ENCODE peak calls at places on chromosomes 11 and 22, in nine cellular contexts. E, R, J, D, T, C, K, V and F are unnamed samples.

GRCh38 chr22:21079493-21079892 is 33.7 kb downstream of the LRRC74B start:
- DNase-seq in J (no peak), T (no peak), E (no peak), D (no peak), C (no peak), V (no peak), R (no peak), K (no peak), F (no peak)

GRCh38 chr11:22659783-22660182 is 6.6 kb upstream of the GAS2 start:
- DNase-seq in T (no peak), R (no peak), V (no peak), E (no peak), C (no peak), J (no peak), D (no peak), K (no peak), F (no peak)

GRCh38 chr11:69504127-69504526 is 22.7 kb downstream of the LINC01488 start:
- DNase-seq in D (peak), C (no peak), K (no peak), T (no peak), V (no peak), E (no peak), R (no peak), J (no peak), F (no peak)

GRCh38 chr11:59556115-59556882 is 45.0 kb downstream of the OR4D9 start:
- DNase-seq in J (peak), D (no peak), R (peak), C (peak), K (peak), T (peak), E (peak), V (peak), F (peak)

GRCh38 chr22:48396785-48397530 is 1430.7 kb downstream of the BRD1 start:
- DNase-seq in C (no peak), J (no peak), V (no peak), E (no peak), K (no peak), R (no peak), T (no peak), D (no peak), F (no peak)

GRCh38 chr11:34789196-34789834 is 126.9 kb downstream of the APIP start:
- DNase-seq in V (no peak), T (no peak), E (no peak), D (no peak), J (no peak), R (no peak), C (no peak), K (no peak), F (no peak)

GRCh38 chr11:65987336-65987735 is 14.6 kb downstream of the EIF1AD start:
- DNase-seq in T (no peak), K (no peak), D (no peak), R (no peak), C (no peak), E (no peak), J (no peak), V (no peak), F (no peak)

GRCh38 chr11:95831198-95831883 is 41.0 kb downstream of the CEP57 start:
- DNase-seq in T (no peak), E (peak), K (no peak), D (no peak), R (no peak), C (no peak), V (no peak), J (no peak), F (no peak)

GRCh38 chr22:45645150-45645525 is 26.5 kb upstream of the ATXN10 start:
- DNase-seq in R (no peak), C (no peak), V (no peak), T (no peak), J (no peak), E (no peak), K (no peak), D (no peak), F (no peak)

GRCh38 chr11:65719887-65720236 is 736 bp downstream of the RNASEH2C start:
- DNase-seq in R (no peak), D (peak), K (peak), V (peak), E (peak), J (peak), C (peak), T (no peak), F (no peak)

GRCh38 chr11:58286249-58286648 is 18.2 kb upstream of the OR10W1 start:
- DNase-seq in T (no peak), C (peak), J (no peak), R (no peak), E (peak), K (peak), V (peak), D (no peak), F (no peak)

GRCh38 chr11:125418396-125418795 is 77.7 kb downstream of the FEZ1 start:
- DNase-seq in K (no peak), V (no peak), C (no peak), R (no peak), J (no peak), D (no peak), E (no peak), T (no peak), F (no peak)

GRCh38 chr11:35158371-35159081 is 19.6 kb downstream of the CD44 start:
- DNase-seq in R (no peak), E (peak), D (no peak), J (no peak), V (no peak), T (no peak), C (no peak), K (no peak), F (no peak)

GRCh38 chr22:31647921-31648320 is 14.1 kb downstream of the PISD start:
- DNase-seq in V (no peak), K (no peak), D (no peak), J (no peak), T (no peak), C (no peak), R (no peak), E (no peak), F (no peak)

GRCh38 chr11:118263694-118264567 is at the start of gene MPZL2:
- DNase-seq in R (peak), D (peak), K (peak), C (peak), V (no peak), J (peak), T (peak), E (no peak), F (peak)

GRCh38 chr11:27039873-27040272 is 742 bp upstream of the BBOX1 start:
- DNase-seq in V (no peak), R (no peak), C (no peak), E (no peak), J (no peak), D (no peak), T (no peak), K (no peak), F (no peak)
- TF ChIP-seq CTCF in V (no peak), R (no peak), C (no peak), E (no peak), J (no peak), D (no peak), T (no peak), K (peak), F (no peak)

GRCh38 chr11:8180469-8180868 is 11.6 kb upstream of the RIC3 start:
- DNase-seq in R (no peak), J (no peak), K (no peak), E (no peak), C (no peak), T (no peak), V (no peak), D (no peak), F (no peak)
- TF ChIP-seq CTCF in R (no peak), J (no peak), K (no peak), E (no peak), C (no peak), T (no peak), V (no peak), D (no peak), F (no peak)

DNA sequence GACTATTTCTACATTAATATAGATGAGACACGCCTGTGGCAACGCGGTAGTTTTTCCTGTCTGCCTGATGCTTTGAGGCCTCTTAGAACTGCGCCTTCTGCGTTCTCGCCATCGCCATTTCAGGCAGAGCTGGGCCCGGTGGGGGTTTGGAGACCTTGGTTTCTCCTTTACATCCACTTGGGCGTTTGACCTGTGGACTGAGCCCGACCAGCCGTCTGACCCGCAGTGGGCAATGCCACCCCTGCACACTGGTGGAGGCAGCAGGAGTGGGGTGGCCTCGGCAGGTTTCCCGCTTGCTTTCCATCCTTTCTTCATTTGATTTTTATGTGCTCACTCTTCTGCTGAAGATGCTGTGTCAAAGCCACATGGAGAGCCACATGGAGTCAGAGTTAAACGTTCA is 130.4 kb downstream of the TBC1D22A start:
- DNase-seq in T (no peak), E (no peak), V (no peak), R (no peak), J (no peak), D (peak), C (no peak), K (no peak), F (no peak)
- TF ChIP-seq CTCF in T (no peak), E (no peak), V (no peak), R (no peak), J (no peak), D (no peak), C (no peak), K (no peak), F (no peak)

GRCh38 chr22:38305481-38306448 is 11.5 kb downstream of the CSNK1E start:
- DNase-seq in C (peak), R (no peak), E (peak), D (no peak), V (peak), K (peak), J (no peak), T (no peak), F (no peak)
- TF ChIP-seq CTCF in C (peak), R (no peak), E (no peak), D (no peak), V (peak), K (peak), J (no peak), T (no peak), F (no peak)

GRCh38 chr11:102794382-102794781 is 3.6 kb downstream of the MMP1 start:
- DNase-seq in E (no peak), V (peak), R (no peak), D (no peak), T (no peak), C (peak), K (peak), J (no peak), F (no peak)
- TF ChIP-seq CTCF in E (peak), V (peak), R (no peak), D (peak), T (no peak), C (peak), K (peak), J (peak), F (peak)

DNA sequence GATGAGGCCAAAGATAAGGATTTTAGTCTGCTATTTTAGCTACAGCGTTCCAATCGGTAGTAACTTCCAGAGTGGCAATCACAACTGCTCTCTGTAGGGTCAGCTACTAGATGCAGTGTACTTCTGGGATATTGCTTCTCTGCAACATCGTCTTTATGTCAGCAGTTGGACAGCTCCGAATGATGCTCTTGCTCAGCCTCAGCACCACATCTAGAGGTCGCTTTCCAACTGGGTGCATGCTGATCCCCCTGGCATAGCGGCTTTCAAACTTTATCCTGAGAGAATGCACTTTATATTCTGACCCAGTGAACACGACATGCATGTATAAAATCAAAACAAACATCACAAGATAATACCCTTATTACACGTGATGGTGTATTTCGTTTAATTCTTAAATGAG is 219.6 kb downstream of the C11orf87 start:
- DNase-seq in K (peak), T (no peak), R (no peak), V (peak), D (no peak), J (no peak), C (peak), E (peak), F (no peak)
- TF ChIP-seq CTCF in K (peak), T (peak), R (no peak), V (no peak), D (no peak), J (no peak), C (no peak), E (no peak), F (peak)

GRCh38 chr22:19501897-19502447 is 22.2 kb downstream of the CLDN5 start:
- DNase-seq in J (no peak), V (no peak), C (no peak), K (no peak), R (no peak), E (no peak), T (no peak), D (no peak), F (no peak)

GRCh38 chr22:19503367-19503766 is 20.8 kb downstream of the CLDN5 start:
- DNase-seq in C (no peak), K (no peak), D (no peak), T (no peak), R (no peak), V (no peak), J (no peak), E (no peak), F (no peak)

GRCh38 chr22:19504900-19505734 is 19.1 kb downstream of the CLDN5 start:
- DNase-seq in E (no peak), D (peak), V (no peak), T (no peak), C (no peak), J (no peak), R (no peak), K (no peak), F (no peak)

GRCh38 chr22:19505735-19506126 is 18.5 kb downstream of the CLDN5 start:
- DNase-seq in T (no peak), E (no peak), K (no peak), V (no peak), R (no peak), J (no peak), C (no peak), D (peak), F (no peak)

GRCh38 chr22:19503869-19504268 is 20.3 kb downstream of the CLDN5 start:
- DNase-seq in R (no peak), V (no peak), J (peak), C (no peak), T (no peak), K (peak), E (no peak), D (peak), F (peak)
- TF ChIP-seq CTCF in R (no peak), V (no peak), J (peak), C (no peak), T (no peak), K (no peak), E (no peak), D (no peak), F (no peak)

DNA sequence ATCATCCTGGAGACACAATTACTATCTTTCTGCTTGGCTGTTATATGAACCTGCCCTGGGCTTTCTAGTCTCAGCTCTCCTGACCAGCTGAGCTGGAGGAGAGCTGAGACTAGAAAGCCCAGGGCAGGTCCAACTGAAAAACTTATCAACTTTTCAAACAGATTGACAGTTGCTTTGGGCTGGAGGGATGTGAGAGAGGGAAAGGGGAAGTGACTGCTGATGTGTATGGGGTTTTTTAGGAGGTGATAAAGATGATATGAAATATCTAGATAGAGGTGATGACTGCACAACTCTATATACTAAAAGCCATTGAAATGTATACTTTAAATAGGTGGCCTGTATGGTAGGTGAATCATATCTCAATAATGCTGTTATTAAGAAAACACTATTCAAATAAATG is 60.2 kb upstream of the CHRM4 start:
- DNase-seq in E (no peak), J (no peak), C (no peak), K (no peak), V (no peak), D (no peak), R (no peak), T (no peak), F (no peak)
- TF ChIP-seq CTCF in E (no peak), J (no peak), C (no peak), K (no peak), V (no peak), D (no peak), R (no peak), T (no peak), F (no peak)